ENCODE peak calls at places on chromosome 2, in seven cellular contexts. T is mesendoderm, N is AG09319, G is kidney glomerular epithelial cell, K is T follicular helper cell, D is psoas muscle, O is MV-4-11. I is an unnamed sample.

GRCh38 chr2:167134381-167135072 is 246.2 kb downstream of the XIRP2 start:
- DNase-seq in G (peak), O (no peak), K (no peak), D (no peak), N (peak), T (peak), I (peak)

GRCh38 chr2:226742346-226742745 is 57.3 kb downstream of the IRS1 start:
- DNase-seq in N (no peak), O (no peak), K (no peak), D (peak), T (no peak), G (no peak), I (no peak)

GRCh38 chr2:238285653-238286082 is 2.7 kb downstream of the PER2 start:
- DNase-seq in T (peak), G (peak), K (no peak), O (no peak), N (peak), D (peak), I (no peak)

GRCh38 chr2:238574490-238575271 is 148.0 kb downstream of the ASB1 start:
- DNase-seq in G (no peak), N (no peak), O (no peak), T (no peak), D (no peak), K (no peak), I (no peak)

GRCh38 chr2:161078211-161078539 is 82.1 kb upstream of the TANK start:
- DNase-seq in K (no peak), O (no peak), T (no peak), G (no peak), D (no peak), N (no peak), I (no peak)

GRCh38 chr2:60882971-60883753 is 1.8 kb downstream of the REL start:
- DNase-seq in N (no peak), O (peak), T (no peak), G (no peak), D (no peak), K (no peak), I (no peak)

GRCh38 chr2:73776869-73777519 is 2.9 kb downstream of the DUSP11 start:
- DNase-seq in K (no peak), D (no peak), N (no peak), O (no peak), T (no peak), G (no peak), I (no peak)

GRCh38 chr2:202831241-202831997 is 40.1 kb downstream of the ICA1L start:
- DNase-seq in T (peak), G (peak), N (no peak), D (no peak), K (no peak), O (peak), I (peak)

GRCh38 chr2:555164-555922 is 121.9 kb downstream of the TMEM18 start:
- DNase-seq in O (no peak), N (no peak), T (no peak), K (no peak), G (no peak), D (no peak), I (no peak)

GRCh38 chr2:241020201-241020600 is 21.8 kb downstream of the SNED1 start:
- DNase-seq in K (no peak), N (no peak), O (no peak), D (no peak), T (no peak), G (no peak), I (no peak)